ENCODE peak calls at places on chromosomes 7 and 10, in seven cellular contexts. One of them, this sample, is unnamed.

GRCh38 chr7:12637819-12638592 is 49.4 kb upstream of the ARL4A start:
- DNase-seq in upper lobe of right lung: no peak
- DNase-seq in WTC11: no peak
- DNase-seq in progenitor cell of endocrine pancreas: no peak
- DNase-seq in mammary epithelial cell: no peak
- DNase-seq in fibroblast of mammary gland: peak
- DNase-seq in HFF-Myc: no peak
- DNase-seq in this sample: no peak

GRCh38 chr10:64394744-64395143 is 873.5 kb downstream of the REEP3 start:
- DNase-seq in upper lobe of right lung: no peak
- DNase-seq in mammary epithelial cell: no peak
- DNase-seq in HFF-Myc: no peak
- DNase-seq in progenitor cell of endocrine pancreas: no peak
- DNase-seq in WTC11: no peak
- DNase-seq in fibroblast of mammary gland: peak
- DNase-seq in this sample: no peak

GRCh38 chr7:74482629-74483401 is 29.1 kb downstream of the GTF2IRD1 start:
- DNase-seq in upper lobe of right lung: no peak
- DNase-seq in progenitor cell of endocrine pancreas: no peak
- DNase-seq in HFF-Myc: peak
- DNase-seq in fibroblast of mammary gland: peak
- DNase-seq in mammary epithelial cell: peak
- DNase-seq in WTC11: no peak
- DNase-seq in this sample: peak

GRCh38 chr7:151012921-151013347 is 11.4 kb downstream of the ATG9B start:
- DNase-seq in WTC11: peak
- DNase-seq in fibroblast of mammary gland: peak
- DNase-seq in mammary epithelial cell: no peak
- DNase-seq in progenitor cell of endocrine pancreas: no peak
- DNase-seq in HFF-Myc: no peak
- DNase-seq in upper lobe of right lung: no peak
- DNase-seq in this sample: no peak

GRCh38 chr7:75772081-75773077 is at the start of gene CCL26:
- DNase-seq in HFF-Myc: peak
- DNase-seq in mammary epithelial cell: peak
- DNase-seq in fibroblast of mammary gland: peak
- DNase-seq in WTC11: no peak
- DNase-seq in upper lobe of right lung: no peak
- DNase-seq in progenitor cell of endocrine pancreas: no peak
- DNase-seq in this sample: peak

GRCh38 chr7:74373536-74373935 is 80.2 kb upstream of the GTF2IRD1 start:
- DNase-seq in fibroblast of mammary gland: no peak
- DNase-seq in progenitor cell of endocrine pancreas: no peak
- DNase-seq in HFF-Myc: no peak
- DNase-seq in upper lobe of right lung: no peak
- DNase-seq in WTC11: no peak
- DNase-seq in mammary epithelial cell: no peak
- DNase-seq in this sample: no peak

GRCh38 chr7:18655969-18656761 is 160.6 kb downstream of the HDAC9 start:
- DNase-seq in fibroblast of mammary gland: no peak
- DNase-seq in HFF-Myc: no peak
- DNase-seq in mammary epithelial cell: no peak
- DNase-seq in WTC11: no peak
- DNase-seq in upper lobe of right lung: no peak
- DNase-seq in progenitor cell of endocrine pancreas: no peak
- DNase-seq in this sample: no peak

GRCh38 chr7:79339208-79339925 is 114.1 kb downstream of the MAGI2 start:
- DNase-seq in WTC11: no peak
- DNase-seq in progenitor cell of endocrine pancreas: no peak
- DNase-seq in upper lobe of right lung: no peak
- DNase-seq in fibroblast of mammary gland: no peak
- DNase-seq in HFF-Myc: no peak
- DNase-seq in mammary epithelial cell: no peak
- DNase-seq in this sample: no peak

GRCh38 chr7:22730921-22731654 is 4.1 kb downstream of the IL6 start:
- DNase-seq in upper lobe of right lung: no peak
- DNase-seq in mammary epithelial cell: peak
- DNase-seq in fibroblast of mammary gland: peak
- DNase-seq in HFF-Myc: no peak
- DNase-seq in WTC11: no peak
- DNase-seq in progenitor cell of endocrine pancreas: no peak
- DNase-seq in this sample: no peak

GRCh38 chr10:73552819-73553218 is 38.3 kb downstream of the USP54 start:
- DNase-seq in fibroblast of mammary gland: no peak
- DNase-seq in mammary epithelial cell: no peak
- DNase-seq in upper lobe of right lung: no peak
- DNase-seq in progenitor cell of endocrine pancreas: no peak
- DNase-seq in WTC11: no peak
- DNase-seq in HFF-Myc: no peak
- DNase-seq in this sample: no peak

GRCh38 chr7:144256112-144256511 is 8.5 kb downstream of the OR2A7 start:
- DNase-seq in HFF-Myc: no peak
- DNase-seq in upper lobe of right lung: no peak
- DNase-seq in WTC11: peak
- DNase-seq in mammary epithelial cell: peak
- DNase-seq in progenitor cell of endocrine pancreas: no peak
- DNase-seq in fibroblast of mammary gland: peak
- DNase-seq in this sample: no peak

GRCh38 chr7:115477193-115477651 is 553.3 kb downstream of the TFEC start:
- DNase-seq in upper lobe of right lung: no peak
- DNase-seq in fibroblast of mammary gland: peak
- DNase-seq in progenitor cell of endocrine pancreas: peak
- DNase-seq in mammary epithelial cell: no peak
- DNase-seq in HFF-Myc: no peak
- DNase-seq in WTC11: peak
- DNase-seq in this sample: no peak

GRCh38 chr7:142614116-142614515 is 135.2 kb upstream of the PRSS1 start:
- DNase-seq in mammary epithelial cell: no peak
- DNase-seq in WTC11: no peak
- DNase-seq in upper lobe of right lung: no peak
- DNase-seq in progenitor cell of endocrine pancreas: no peak
- DNase-seq in HFF-Myc: no peak
- DNase-seq in fibroblast of mammary gland: peak
- DNase-seq in this sample: no peak

GRCh38 chr10:69413221-69413865 is 3.4 kb downstream of the TACR2 start:
- DNase-seq in progenitor cell of endocrine pancreas: no peak
- DNase-seq in WTC11: peak
- DNase-seq in fibroblast of mammary gland: peak
- DNase-seq in HFF-Myc: peak
- DNase-seq in upper lobe of right lung: no peak
- DNase-seq in mammary epithelial cell: no peak
- DNase-seq in this sample: peak

GRCh38 chr7:55587687-55588378 is 15.5 kb upstream of the VOPP1 start:
- DNase-seq in upper lobe of right lung: no peak
- DNase-seq in WTC11: no peak
- DNase-seq in mammary epithelial cell: no peak
- DNase-seq in progenitor cell of endocrine pancreas: no peak
- DNase-seq in HFF-Myc: no peak
- DNase-seq in fibroblast of mammary gland: no peak
- DNase-seq in this sample: no peak

GRCh38 chr10:30456262-30456661 is 22.3 kb downstream of the MAP3K8 start:
- DNase-seq in mammary epithelial cell: no peak
- DNase-seq in HFF-Myc: no peak
- DNase-seq in progenitor cell of endocrine pancreas: no peak
- DNase-seq in WTC11: no peak
- DNase-seq in fibroblast of mammary gland: no peak
- DNase-seq in upper lobe of right lung: no peak
- DNase-seq in this sample: no peak

GRCh38 chr10:69750726-69751125 is 51.0 kb upstream of the COL13A1 start:
- DNase-seq in progenitor cell of endocrine pancreas: no peak
- DNase-seq in mammary epithelial cell: no peak
- DNase-seq in fibroblast of mammary gland: no peak
- DNase-seq in WTC11: no peak
- DNase-seq in HFF-Myc: no peak
- DNase-seq in upper lobe of right lung: no peak
- DNase-seq in this sample: no peak

GRCh38 chr7:130966246-130967009 is 232.4 kb upstream of the KLF14 start:
- DNase-seq in WTC11: no peak
- DNase-seq in upper lobe of right lung: no peak
- DNase-seq in fibroblast of mammary gland: peak
- DNase-seq in mammary epithelial cell: no peak
- DNase-seq in HFF-Myc: no peak
- DNase-seq in progenitor cell of endocrine pancreas: no peak
- DNase-seq in this sample: no peak

GRCh38 chr10:66929375-66929774 is 3.5 kb downstream of the LRRTM3 start:
- DNase-seq in progenitor cell of endocrine pancreas: no peak
- DNase-seq in mammary epithelial cell: no peak
- DNase-seq in upper lobe of right lung: no peak
- DNase-seq in WTC11: no peak
- DNase-seq in fibroblast of mammary gland: no peak
- DNase-seq in HFF-Myc: no peak
- DNase-seq in this sample: no peak

GRCh38 chr7:140982508-140982907 is 32.2 kb downstream of the MRPS33 start:
- DNase-seq in upper lobe of right lung: no peak
- DNase-seq in progenitor cell of endocrine pancreas: no peak
- DNase-seq in mammary epithelial cell: no peak
- DNase-seq in WTC11: no peak
- DNase-seq in HFF-Myc: no peak
- DNase-seq in fibroblast of mammary gland: no peak
- DNase-seq in this sample: no peak

GRCh38 chr7:151592868-151593486 is 73.3 kb upstream of the RHEB start:
- DNase-seq in HFF-Myc: peak
- DNase-seq in WTC11: no peak
- DNase-seq in progenitor cell of endocrine pancreas: no peak
- DNase-seq in upper lobe of right lung: no peak
- DNase-seq in fibroblast of mammary gland: peak
- DNase-seq in mammary epithelial cell: peak
- DNase-seq in this sample: peak

GRCh38 chr10:11058965-11059364 is 41.3 kb downstream of the CELF2 start:
- DNase-seq in HFF-Myc: no peak
- DNase-seq in progenitor cell of endocrine pancreas: no peak
- DNase-seq in WTC11: no peak
- DNase-seq in fibroblast of mammary gland: peak
- DNase-seq in upper lobe of right lung: no peak
- DNase-seq in mammary epithelial cell: no peak
- DNase-seq in this sample: no peak

GRCh38 chr7:29091121-29091601 is 55.2 kb downstream of the CPVL start:
- DNase-seq in progenitor cell of endocrine pancreas: no peak
- DNase-seq in mammary epithelial cell: no peak
- DNase-seq in WTC11: no peak
- DNase-seq in HFF-Myc: no peak
- DNase-seq in upper lobe of right lung: no peak
- DNase-seq in fibroblast of mammary gland: no peak
- DNase-seq in this sample: no peak

GRCh38 chr7:1919539-1920265 is 249.6 kb downstream of the ELFN1 start:
- DNase-seq in upper lobe of right lung: no peak
- DNase-seq in HFF-Myc: no peak
- DNase-seq in progenitor cell of endocrine pancreas: no peak
- DNase-seq in mammary epithelial cell: no peak
- DNase-seq in WTC11: no peak
- DNase-seq in fibroblast of mammary gland: peak
- DNase-seq in this sample: no peak

GRCh38 chr10:1368772-1369171 is 312.6 kb downstream of the WDR37 start:
- DNase-seq in upper lobe of right lung: no peak
- DNase-seq in WTC11: peak
- DNase-seq in HFF-Myc: no peak
- DNase-seq in mammary epithelial cell: no peak
- DNase-seq in fibroblast of mammary gland: no peak
- DNase-seq in progenitor cell of endocrine pancreas: peak
- DNase-seq in this sample: no peak

DNA sequence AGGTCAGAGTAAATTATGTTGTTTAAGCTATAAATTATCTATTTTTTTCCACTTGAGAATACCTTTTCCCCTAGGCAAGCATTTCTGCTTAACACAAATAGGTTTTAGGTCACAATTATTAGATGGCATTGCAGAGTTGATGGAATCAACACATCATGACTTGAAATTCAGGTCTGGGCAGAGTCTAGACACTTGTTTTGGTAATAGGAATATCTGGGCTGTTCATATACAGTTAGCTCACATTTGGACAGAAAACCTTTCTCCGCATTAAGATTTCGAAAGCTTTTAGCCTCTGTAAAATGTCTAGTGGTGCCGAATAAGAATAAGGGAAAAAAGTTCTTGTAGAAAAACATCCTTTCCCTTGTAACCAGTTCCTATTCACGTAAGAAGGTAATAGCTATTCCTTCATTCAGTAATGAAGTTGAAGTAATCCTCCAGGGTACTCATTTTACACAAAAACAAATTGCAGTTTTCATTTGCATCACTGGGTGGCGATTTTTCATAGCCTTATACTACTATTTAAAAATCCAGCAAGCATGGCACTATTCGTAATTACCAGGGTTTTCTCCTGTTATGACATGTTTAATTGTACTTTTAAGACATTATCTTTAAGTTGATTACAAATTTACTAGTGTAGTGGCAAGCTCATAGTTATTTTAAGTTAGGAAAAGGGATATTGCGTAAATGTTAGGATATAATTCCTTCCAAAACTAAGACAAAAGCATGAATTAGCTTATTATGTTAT is 37.0 kb downstream of the RPA3 start:
- DNase-seq in fibroblast of mammary gland: peak
- DNase-seq in mammary epithelial cell: peak
- DNase-seq in progenitor cell of endocrine pancreas: no peak
- DNase-seq in WTC11: no peak
- DNase-seq in HFF-Myc: no peak
- DNase-seq in upper lobe of right lung: no peak
- DNase-seq in this sample: peak
- TF ChIP-seq CTCF in fibroblast of mammary gland: peak
- TF ChIP-seq CTCF in mammary epithelial cell: peak
- TF ChIP-seq CTCF in progenitor cell of endocrine pancreas: peak
- TF ChIP-seq CTCF in WTC11: no peak
- TF ChIP-seq CTCF in HFF-Myc: peak
- TF ChIP-seq CTCF in upper lobe of right lung: peak
- TF ChIP-seq CTCF in this sample: peak

GRCh38 chr7:39453743-39454355 is 112.4 kb upstream of the YAE1 start:
- DNase-seq in HFF-Myc: peak
- DNase-seq in WTC11: peak
- DNase-seq in fibroblast of mammary gland: peak
- DNase-seq in mammary epithelial cell: peak
- DNase-seq in progenitor cell of endocrine pancreas: peak
- DNase-seq in upper lobe of right lung: no peak
- DNase-seq in this sample: peak
- TF ChIP-seq CTCF in HFF-Myc: peak
- TF ChIP-seq CTCF in WTC11: peak
- TF ChIP-seq CTCF in fibroblast of mammary gland: peak
- TF ChIP-seq CTCF in mammary epithelial cell: peak
- TF ChIP-seq CTCF in progenitor cell of endocrine pancreas: peak
- TF ChIP-seq CTCF in upper lobe of right lung: peak
- TF ChIP-seq CTCF in this sample: peak

DNA sequence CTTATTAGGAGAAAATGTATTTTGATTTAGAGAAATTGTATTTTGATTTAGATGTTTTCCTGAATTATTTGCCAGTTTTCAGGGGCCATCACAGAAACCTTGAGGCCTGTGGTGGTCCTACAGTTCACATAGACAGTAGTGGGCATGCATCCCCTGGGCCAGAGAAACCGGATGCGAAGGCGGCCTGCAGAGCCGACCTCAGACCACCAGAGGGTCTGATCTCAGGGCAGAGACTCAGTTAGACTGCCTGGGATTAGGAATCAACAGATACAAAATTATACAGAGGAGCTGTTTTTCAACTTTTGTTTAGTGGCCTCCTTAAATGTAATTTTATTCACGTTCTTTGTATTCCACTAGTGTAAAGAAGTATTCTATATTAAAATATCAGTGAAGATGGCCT is 158.4 kb downstream of the PAXIP1 start:
- DNase-seq in fibroblast of mammary gland: no peak
- DNase-seq in mammary epithelial cell: no peak
- DNase-seq in upper lobe of right lung: no peak
- DNase-seq in WTC11: no peak
- DNase-seq in progenitor cell of endocrine pancreas: no peak
- DNase-seq in HFF-Myc: no peak
- DNase-seq in this sample: no peak
- TF ChIP-seq CTCF in fibroblast of mammary gland: no peak
- TF ChIP-seq CTCF in mammary epithelial cell: no peak
- TF ChIP-seq CTCF in upper lobe of right lung: no peak
- TF ChIP-seq CTCF in WTC11: no peak
- TF ChIP-seq CTCF in progenitor cell of endocrine pancreas: peak
- TF ChIP-seq CTCF in HFF-Myc: no peak
- TF ChIP-seq CTCF in this sample: no peak

GRCh38 chr10:75400163-75400768 is 1.3 kb downstream of the ZNF503 start:
- DNase-seq in mammary epithelial cell: no peak
- DNase-seq in HFF-Myc: no peak
- DNase-seq in progenitor cell of endocrine pancreas: peak
- DNase-seq in WTC11: no peak
- DNase-seq in fibroblast of mammary gland: peak
- DNase-seq in upper lobe of right lung: no peak
- DNase-seq in this sample: no peak
- TF ChIP-seq CTCF in mammary epithelial cell: no peak
- TF ChIP-seq CTCF in HFF-Myc: no peak
- TF ChIP-seq CTCF in progenitor cell of endocrine pancreas: no peak
- TF ChIP-seq CTCF in WTC11: no peak
- TF ChIP-seq CTCF in fibroblast of mammary gland: no peak
- TF ChIP-seq CTCF in upper lobe of right lung: no peak
- TF ChIP-seq CTCF in this sample: no peak